ENCODE peak calls at places on chromosome 4, in five cellular contexts. W is sigmoid colon, P is thyroid gland, C is heart left ventricle, N is ovary. R is an unnamed sample.

GRCh38 chr4:8540072-8540471 is 40.1 kb upstream of the GPR78 start:
- DNase-seq in W (peak), P (no peak), C (no peak), N (peak), R (peak)

GRCh38 chr4:84497220-84497834 is 1.8 kb downstream of the NKX6-1 start:
- DNase-seq in W (no peak), P (peak), C (no peak), N (no peak), R (no peak)

GRCh38 chr4:126969781-126970180 is 663.0 kb upstream of the INTU start:
- DNase-seq in W (no peak), P (no peak), C (no peak), N (no peak), R (no peak)

GRCh38 chr4:57154191-57154590 is 44.0 kb upstream of the IGFBP7 start:
- DNase-seq in W (no peak), P (no peak), C (no peak), N (no peak), R (no peak)

GRCh38 chr4:6680372-6681034 is 13.2 kb upstream of the S100P start:
- DNase-seq in W (no peak), P (no peak), C (no peak), N (no peak), R (peak)

GRCh38 chr4:68738036-68738435 is 67.6 kb upstream of the UGT2B15 start:
- DNase-seq in W (no peak), P (no peak), C (no peak), N (no peak), R (no peak)

GRCh38 chr4:14924945-14925344 is 77.3 kb upstream of the CPEB2 start:
- DNase-seq in W (no peak), P (no peak), C (no peak), N (no peak), R (peak)

GRCh38 chr4:76634239-76634638 is 199.2 kb downstream of the SHROOM3 start:
- DNase-seq in W (no peak), P (no peak), C (no peak), N (no peak), R (no peak)

GRCh38 chr4:21656832-21657231 is 291.7 kb downstream of the KCNIP4 start:
- DNase-seq in W (no peak), P (no peak), C (no peak), N (no peak), R (no peak)

GRCh38 chr4:2647403-2648158 is 108.6 kb downstream of the TNIP2 start:
- DNase-seq in W (peak), P (no peak), C (no peak), N (no peak), R (peak)

GRCh38 chr4:53483250-53483649 is 105.8 kb downstream of the FIP1L1 start:
- DNase-seq in W (no peak), P (no peak), C (no peak), N (no peak), R (no peak)

GRCh38 chr4:74738756-74739155 is 55.6 kb downstream of the BTC start:
- DNase-seq in W (no peak), P (no peak), C (no peak), N (no peak), R (no peak)

GRCh38 chr4:65344278-65344825 is 325.9 kb downstream of the EPHA5 start:
- DNase-seq in W (no peak), P (no peak), C (no peak), N (no peak), R (no peak)

DNA sequence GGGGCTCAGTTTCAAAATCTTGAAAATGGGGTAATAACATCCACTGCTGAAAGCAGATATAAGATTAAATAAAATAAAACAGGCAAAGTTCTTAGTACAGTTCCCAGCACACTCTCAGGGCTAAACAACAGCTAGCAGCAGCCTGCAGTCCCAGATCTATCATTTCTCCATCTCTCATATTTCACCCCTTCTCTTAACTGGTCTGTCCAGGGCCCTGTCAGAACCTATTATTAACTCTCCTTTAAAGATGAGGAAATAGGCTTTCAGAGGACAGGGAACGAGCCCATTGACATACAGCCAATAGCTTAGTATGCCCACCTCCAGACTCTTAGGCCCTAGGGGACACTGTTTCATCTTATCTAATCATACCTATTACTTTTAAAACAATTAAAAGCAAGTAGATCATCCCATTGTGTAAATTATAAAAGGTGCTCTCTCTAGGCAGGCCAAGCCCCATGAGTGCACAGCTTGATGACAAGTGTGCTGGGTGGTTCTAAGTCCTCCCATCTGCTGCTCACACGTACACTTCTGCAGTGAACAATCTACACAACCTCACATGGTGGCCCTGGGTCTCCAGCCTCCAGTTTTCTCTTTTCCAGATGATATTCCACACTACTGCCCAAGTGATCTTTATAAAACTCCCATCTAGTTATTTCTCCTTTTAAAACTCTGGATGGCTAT is 119.0 kb downstream of the APBB2 start:
- DNase-seq in W (no peak), P (no peak), C (no peak), N (no peak), R (no peak)
- H3K27ac ChIP-seq in W (no peak), P (peak), C (no peak), N (no peak), R (no peak)

GRCh38 chr4:124710253-124710849 is 2.2 kb downstream of the ANKRD50 start:
- DNase-seq in W (no peak), P (no peak), C (no peak), N (no peak), R (no peak)
- TF ChIP-seq POLR2A in W (no peak), P (no peak), C (no peak), N (no peak), R (no peak)

GRCh38 chr4:152947311-152947710 is 11.2 kb downstream of the FHDC1 start:
- DNase-seq in W (no peak), P (no peak), C (no peak), N (no peak), R (no peak)

GRCh38 chr4:152953514-152953913 is 17.4 kb downstream of the FHDC1 start:
- DNase-seq in W (no peak), P (no peak), C (no peak), N (no peak), R (no peak)

GRCh38 chr4:152949930-152950329 is 13.8 kb downstream of the FHDC1 start:
- DNase-seq in W (no peak), P (no peak), C (no peak), N (no peak), R (no peak)

GRCh38 chr4:152950402-152951274 is 14.5 kb downstream of the FHDC1 start:
- DNase-seq in W (no peak), P (no peak), C (no peak), N (no peak), R (no peak)

GRCh38 chr4:152951348-152951747 is 15.2 kb downstream of the FHDC1 start:
- DNase-seq in W (no peak), P (no peak), C (no peak), N (no peak), R (no peak)
- H3K27ac ChIP-seq in W (no peak), P (no peak), C (no peak), N (no peak), R (no peak)

GRCh38 chr4:26289421-26289820 is 31.4 kb upstream of the RBPJ start:
- DNase-seq in W (no peak), P (no peak), C (no peak), N (no peak), R (no peak)

GRCh38 chr4:26287748-26288147 is 33.1 kb upstream of the RBPJ start:
- DNase-seq in W (no peak), P (no peak), C (no peak), N (no peak), R (no peak)

GRCh38 chr4:26285272-26285671 is 35.5 kb upstream of the RBPJ start:
- DNase-seq in W (no peak), P (no peak), C (no peak), N (no peak), R (no peak)

GRCh38 chr4:26290276-26290675 is 30.5 kb upstream of the RBPJ start:
- DNase-seq in W (no peak), P (no peak), C (no peak), N (no peak), R (no peak)

GRCh38 chr4:26288308-26288982 is 32.4 kb upstream of the RBPJ start:
- DNase-seq in W (no peak), P (no peak), C (peak), N (no peak), R (no peak)
- TF ChIP-seq POLR2A in W (no peak), P (no peak), C (no peak), N (no peak), R (no peak)

GRCh38 chr4:142405021-142405991 is 440.8 kb downstream of the INPP4B start:
- DNase-seq in W (peak), P (peak), C (peak), N (peak), R (no peak)

GRCh38 chr4:142404191-142404611 is 441.9 kb downstream of the INPP4B start:
- DNase-seq in W (no peak), P (no peak), C (peak), N (no peak), R (no peak)

GRCh38 chr4:142406917-142407501 is 439.1 kb downstream of the INPP4B start:
- DNase-seq in W (no peak), P (no peak), C (no peak), N (no peak), R (no peak)

GRCh38 chr4:142407569-142407968 is 438.5 kb downstream of the INPP4B start:
- DNase-seq in W (no peak), P (no peak), C (no peak), N (no peak), R (no peak)

DNA sequence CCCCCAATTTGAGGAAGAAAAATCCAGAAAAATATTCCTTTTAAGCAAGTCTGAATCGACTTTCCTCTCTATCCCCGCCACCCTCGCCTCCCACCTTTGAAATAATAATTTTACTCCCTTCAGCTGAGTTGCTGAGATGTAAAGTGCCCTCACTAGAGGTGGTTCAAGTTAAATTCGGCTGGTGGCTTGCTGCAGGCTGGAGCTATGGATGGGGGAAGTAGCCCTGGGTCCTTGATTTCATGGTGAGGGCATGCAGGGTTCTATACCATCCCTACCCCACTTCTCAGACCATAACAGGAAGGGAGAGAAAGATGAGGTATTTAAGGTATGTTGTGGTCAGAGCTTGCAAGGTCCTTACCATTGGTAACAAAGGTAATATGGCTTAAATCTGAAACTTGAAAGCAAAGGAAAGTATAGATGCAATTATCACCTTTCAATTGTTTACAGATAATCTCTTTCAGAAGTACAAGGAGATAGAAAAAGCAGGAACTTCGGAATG is 440.0 kb downstream of the INPP4B start:
- DNase-seq in W (no peak), P (no peak), C (no peak), N (no peak), R (no peak)
- H3K27ac ChIP-seq in W (peak), P (peak), C (peak), N (peak), R (peak)

GRCh38 chr4:112279025-112279881 is 6.5 kb downstream of the TIFA start:
- DNase-seq in W (no peak), P (peak), C (no peak), N (no peak), R (peak)

GRCh38 chr4:112277220-112277619 is 8.5 kb downstream of the TIFA start:
- DNase-seq in W (no peak), P (no peak), C (no peak), N (no peak), R (no peak)

GRCh38 chr4:112274959-112275358 is 10.7 kb downstream of the TIFA start:
- DNase-seq in W (no peak), P (no peak), C (no peak), N (no peak), R (no peak)

GRCh38 chr4:112277705-112278448 is 7.8 kb downstream of the TIFA start:
- DNase-seq in W (no peak), P (peak), C (no peak), N (no peak), R (no peak)

DNA sequence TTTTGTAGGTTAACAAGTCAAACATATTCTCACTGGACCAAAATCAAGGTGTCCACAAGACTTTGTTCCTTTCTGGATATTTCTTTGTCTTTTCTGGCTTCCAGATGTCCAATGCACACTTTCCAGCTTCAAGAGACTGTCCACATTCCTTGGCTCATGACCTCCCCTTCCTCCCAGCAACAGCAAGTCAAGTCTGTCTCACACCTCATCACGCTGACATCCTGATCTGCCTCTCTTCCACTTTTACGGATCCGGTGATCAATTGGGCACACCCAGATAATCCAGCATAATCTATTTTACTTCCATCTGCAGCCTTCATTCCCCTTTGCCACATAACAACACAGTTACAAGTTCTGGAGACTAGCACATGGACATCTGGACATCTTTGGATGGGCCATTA is 9.6 kb downstream of the TIFA start:
- DNase-seq in W (no peak), P (no peak), C (no peak), N (no peak), R (no peak)
- TF ChIP-seq POLR2A in W (no peak), P (no peak), C (no peak), N (no peak), R (no peak)

GRCh38 chr4:113708250-113708649 is 53.3 kb downstream of the CAMK2D start:
- DNase-seq in W (no peak), P (no peak), C (no peak), N (no peak), R (no peak)

GRCh38 chr4:113711883-113712662 is 49.5 kb downstream of the CAMK2D start:
- DNase-seq in W (no peak), P (no peak), C (no peak), N (no peak), R (no peak)

GRCh38 chr4:113701156-113701555 is 60.4 kb downstream of the CAMK2D start:
- DNase-seq in W (no peak), P (no peak), C (no peak), N (no peak), R (no peak)

DNA sequence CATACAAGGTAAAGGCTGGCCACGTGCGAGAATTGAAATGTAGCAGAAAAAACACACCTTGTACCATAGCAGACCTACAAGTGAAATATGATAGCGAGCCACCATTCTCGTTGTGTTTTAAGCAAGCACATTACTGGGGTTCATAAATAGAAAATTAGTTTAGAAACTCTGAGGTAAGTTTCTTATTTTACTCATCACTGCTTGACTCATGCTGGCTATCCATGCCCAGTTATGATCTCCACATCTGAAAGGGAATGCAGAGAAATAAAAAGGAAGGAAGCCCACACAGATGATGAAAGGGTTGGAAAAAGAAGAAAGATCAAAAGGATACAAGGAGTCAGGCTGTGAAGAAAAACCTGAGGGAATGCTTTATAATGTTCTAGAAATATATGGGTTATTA is 54.5 kb downstream of the CAMK2D start:
- DNase-seq in W (no peak), P (no peak), C (no peak), N (no peak), R (no peak)
- H3K27ac ChIP-seq in W (peak), P (no peak), C (peak), N (no peak), R (no peak)

GRCh38 chr4:142846105-142846728 is at the start of gene INPP4B:
- DNase-seq in W (peak), P (peak), C (peak), N (peak), R (peak)
- TF ChIP-seq POLR2A in W (no peak), P (no peak), C (peak), N (no peak), R (no peak)

DNA sequence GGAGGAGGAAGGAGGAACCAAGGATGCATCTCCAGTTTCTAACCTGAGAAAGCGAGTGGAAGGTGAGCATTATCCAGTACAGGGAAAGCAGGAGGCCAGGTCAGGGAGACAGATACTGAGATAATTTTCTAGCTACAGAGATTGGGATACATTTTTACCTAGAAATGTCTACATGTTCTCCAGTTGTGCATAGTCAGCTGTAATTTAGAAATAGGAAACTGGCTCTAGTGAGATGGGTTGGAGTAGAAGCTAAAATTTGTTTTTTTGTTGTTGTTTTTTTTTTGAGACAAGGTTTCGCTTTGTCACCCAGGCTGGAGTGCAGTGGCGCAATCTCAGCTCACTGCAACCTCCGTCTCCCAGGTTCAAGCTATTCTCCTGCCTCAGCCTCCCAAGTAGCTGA is 71.3 kb downstream of the FNIP2 start:
- DNase-seq in W (no peak), P (no peak), C (no peak), N (no peak), R (no peak)
- H3K27ac ChIP-seq in W (no peak), P (no peak), C (no peak), N (no peak), R (no peak)

R was measured in spleen.